ENCODE peak calls at places on chromosomes 12 and 14, in eight cellular contexts. J is NCI-H1436; W is left kidney; Y is NCI-H2107; C is pons; E is NCI-H1417; U is activated CD8-positive, alpha-beta memory T cell treated with anti-CD3 and anti-CD28 coated beads for 24 hours; Q is lower leg skin. K is an unnamed sample.

GRCh38 chr12:91958816-91959215 is 186.8 kb downstream of the BTG1 start:
- DNase-seq in Y (no peak), W (no peak), E (no peak), J (no peak), C (no peak), Q (no peak), U (no peak), K (no peak)

GRCh38 chr12:11228268-11228879 is 41.1 kb downstream of the PRB3 start:
- DNase-seq in Q (no peak), J (peak; percentile 1), W (peak; percentile 71), U (no peak), C (peak; percentile 39), Y (no peak), E (peak; percentile 80), K (no peak)

GRCh38 chr12:3261782-3262359 is 184.7 kb downstream of the TSPAN9 start:
- DNase-seq in C (no peak), Q (no peak), U (no peak), E (no peak), W (no peak), J (no peak), Y (no peak), K (no peak)

GRCh38 chr12:124498178-124498869 is 69.1 kb downstream of the NCOR2 start:
- DNase-seq in Y (no peak), E (no peak), J (no peak), U (no peak), C (no peak), Q (no peak), W (no peak), K (no peak)

GRCh38 chr14:102731871-102732800 is 45.1 kb upstream of the TRAF3 start:
- DNase-seq in Y (no peak), U (no peak), W (no peak), J (no peak), E (peak; percentile 73), C (no peak), Q (no peak), K (no peak)

GRCh38 chr14:60064491-60065072 is 27.1 kb upstream of the PCNX4 start:
- DNase-seq in Q (no peak), W (peak; percentile 34), Y (no peak), C (peak; percentile 76), E (no peak), U (no peak), J (no peak), K (peak; percentile 43)

GRCh38 chr14:74302160-74302628 is 540 bp downstream of the ABCD4 start:
- DNase-seq in U (no peak), E (peak; percentile 81), C (peak; percentile 77), Y (no peak), J (peak; percentile 20), Q (no peak), W (peak; percentile 69), K (peak; percentile 51)

GRCh38 chr12:87704374-87704773 is 324.8 kb downstream of the C12orf50 start:
- DNase-seq in W (no peak), J (no peak), C (no peak), E (no peak), Q (no peak), Y (no peak), U (no peak), K (no peak)

GRCh38 chr14:104882325-104882973 is 17.4 kb downstream of the CEP170B start:
- DNase-seq in W (peak; percentile 38), J (peak; percentile 52), U (no peak), E (peak; percentile 37), Q (no peak), C (no peak), Y (no peak), K (no peak)

GRCh38 chr12:131368073-131369071 is 342.5 kb upstream of the SFSWAP start:
- DNase-seq in U (no peak), Q (no peak), E (no peak), Y (no peak), C (no peak), J (no peak), W (no peak), K (no peak)

GRCh38 chr14:89957791-89958190 is 2.1 kb downstream of the TDP1 start:
- DNase-seq in C (peak; percentile 62), Y (no peak), W (no peak), Q (no peak), U (no peak), E (no peak), J (no peak), K (no peak)

GRCh38 chr12:106736051-106736957 is 38.2 kb upstream of the RIC8B start:
- DNase-seq in C (no peak), U (no peak), W (no peak), Q (no peak), E (peak; percentile 52), Y (peak; percentile 21), J (no peak), K (no peak)

GRCh38 chr12:122385171-122386041 is 37.1 kb downstream of the CLIP1 start:
- DNase-seq in Q (no peak), E (no peak), C (no peak), W (no peak), J (no peak), U (no peak), Y (no peak), K (no peak)

GRCh38 chr14:85195872-85196477 is 334.0 kb upstream of the FLRT2 start:
- DNase-seq in Q (no peak), Y (no peak), J (no peak), U (no peak), W (no peak), E (peak; percentile 30), C (no peak), K (no peak)

GRCh38 chr12:29783773-29784666 is at the start of gene TMTC1:
- DNase-seq in E (peak; percentile 68), U (no peak), W (peak; percentile 91), J (peak; percentile 50), Y (peak; percentile 34), Q (peak; percentile 28), C (peak; percentile 30), K (peak; percentile 1)

GRCh38 chr14:51604078-51604477 is 47.6 kb upstream of the FRMD6 start:
- DNase-seq in J (no peak), E (no peak), C (no peak), W (no peak), Y (no peak), Q (no peak), U (no peak), K (no peak)

GRCh38 chr14:78921856-78922255 is 751.7 kb downstream of the NRXN3 start:
- DNase-seq in J (no peak), C (no peak), Y (no peak), Q (no peak), E (no peak), U (no peak), W (peak; percentile 63), K (no peak)

GRCh38 chr12:54259194-54260011 is 20.5 kb downstream of the CBX5 start:
- DNase-seq in E (peak; percentile 97), Q (peak; percentile 37), W (peak; percentile 96), U (peak; percentile 70), J (peak; percentile 91), Y (peak; percentile 50), C (peak; percentile 92), K (peak; percentile 84)

GRCh38 chr12:74481078-74481477 is 56.6 kb upstream of the ATXN7L3B start:
- DNase-seq in J (no peak), Q (no peak), E (no peak), Y (no peak), C (no peak), U (no peak), W (no peak), K (no peak)

GRCh38 chr14:49584058-49584457 is 2.1 kb downstream of the RPS29 start:
- DNase-seq in E (no peak), C (no peak), U (peak; percentile 59), J (no peak), Q (no peak), Y (no peak), W (no peak), K (no peak)

GRCh38 chr12:58728397-58728796 is 191.9 kb downstream of the LRIG3 start:
- DNase-seq in J (no peak), Y (no peak), W (no peak), C (no peak), Q (no peak), U (no peak), E (no peak), K (no peak)

GRCh38 chr12:127343941-127344340 is 923.0 kb upstream of the TMEM132C start:
- DNase-seq in J (no peak), U (no peak), Q (no peak), E (no peak), W (no peak), C (no peak), Y (no peak), K (no peak)

GRCh38 chr12:77049767-77050353 is 15.5 kb downstream of the E2F7 start:
- DNase-seq in C (peak; percentile 58), J (peak; percentile 75), U (no peak), Y (peak; percentile 53), Q (no peak), W (peak; percentile 77), E (peak; percentile 87), K (peak; percentile 82)

GRCh38 chr14:68705741-68706283 is 87.1 kb downstream of the ZFP36L1 start:
- DNase-seq in Q (peak; percentile 65), J (no peak), W (peak; percentile 25), C (no peak), E (peak; percentile 9), U (no peak), Y (no peak), K (no peak)

GRCh38 chr12:62919827-62920226 is 15.1 kb downstream of the PPM1H start:
- DNase-seq in Q (no peak), W (no peak), E (peak; percentile 92), U (no peak), Y (peak; percentile 90), C (peak; percentile 89), J (no peak), K (peak; percentile 47)

GRCh38 chr12:90909069-90909676 is 45.8 kb downstream of the CCER1 start:
- DNase-seq in E (peak; percentile 69), C (peak; percentile 47), Q (no peak), J (peak; percentile 3), W (peak; percentile 62), U (no peak), Y (no peak), K (peak; percentile 34)

K was measured in NCI-H2227 treated with DMSO at 0.1 percent for 48 hours.